ENCODE peak calls at places on chromosomes 3 and 15, in nine cellular contexts. W, U, E, A, B, F, Z, J and R are unnamed samples.

GRCh38 chr15:88179562-88179961 is 77.0 kb downstream of the NTRK3 start:
- DNase-seq in W (no peak), U (no peak), E (no peak), A (no peak), B (no peak), F (no peak), Z (no peak), J (no peak), R (no peak)

GRCh38 chr15:77870195-77871065 is 207.1 kb downstream of the TBC1D2B start:
- DNase-seq in W (peak), U (peak), E (peak), A (peak), B (no peak), F (peak), Z (peak), J (peak), R (peak)

GRCh38 chr3:126355777-126356372 is 1.3 kb downstream of the KLF15 start:
- DNase-seq in W (peak), U (peak), E (peak), A (peak), B (no peak), F (peak), Z (peak), J (no peak), R (peak)

GRCh38 chr15:98648654-98649537 is 557 bp downstream of the IGF1R start:
- DNase-seq in W (peak), U (peak), E (peak), A (peak), B (peak), F (no peak), Z (peak), J (peak), R (peak)

GRCh38 chr3:32310918-32311839 is 72.7 kb downstream of the CMTM8 start:
- DNase-seq in W (peak), U (no peak), E (no peak), A (no peak), B (no peak), F (no peak), Z (no peak), J (no peak), R (no peak)

GRCh38 chr3:115512565-115513410 is 110.5 kb upstream of the GAP43 start:
- DNase-seq in W (peak), U (peak), E (no peak), A (no peak), B (no peak), F (peak), Z (peak), J (no peak), R (peak)

GRCh38 chr3:98070840-98071239 is 16.1 kb upstream of the OR5AC2 start:
- DNase-seq in W (no peak), U (no peak), E (no peak), A (no peak), B (no peak), F (no peak), Z (no peak), J (no peak), R (no peak)

GRCh38 chr3:65305836-65306235 is 618.0 kb upstream of the ADAMTS9 start:
- DNase-seq in W (no peak), U (no peak), E (no peak), A (no peak), B (no peak), F (no peak), Z (no peak), J (no peak), R (no peak)

GRCh38 chr15:67124111-67124510 is 58.7 kb downstream of the SMAD3 start:
- DNase-seq in W (peak), U (no peak), E (no peak), A (no peak), B (no peak), F (no peak), Z (no peak), J (no peak), R (no peak)

GRCh38 chr3:108589081-108589997 is at the start of the genes CIP2A and DZIP3:
- DNase-seq in W (peak), U (peak), E (peak), A (peak), B (peak), F (peak), Z (peak), J (peak), R (peak)

GRCh38 chr3:21109056-21109455 is 642.0 kb downstream of the ZNF385D start:
- DNase-seq in W (no peak), U (no peak), E (no peak), A (no peak), B (no peak), F (no peak), Z (no peak), J (no peak), R (no peak)

GRCh38 chr15:35616436-35617271 is 70.7 kb upstream of the DPH6 start:
- DNase-seq in W (peak), U (no peak), E (no peak), A (no peak), B (no peak), F (no peak), Z (no peak), J (no peak), R (no peak)

GRCh38 chr3:114402852-114403251 is 109.0 kb downstream of the TIGIT start:
- DNase-seq in W (no peak), U (no peak), E (no peak), A (no peak), B (no peak), F (no peak), Z (no peak), J (no peak), R (no peak)

GRCh38 chr15:66936115-66936863 is 129.1 kb upstream of the SMAD3 start:
- DNase-seq in W (peak), U (no peak), E (no peak), A (peak), B (no peak), F (no peak), Z (peak), J (no peak), R (no peak)

GRCh38 chr3:171365489-171365888 is 94.7 kb downstream of the TNIK start:
- DNase-seq in W (no peak), U (no peak), E (no peak), A (no peak), B (no peak), F (no peak), Z (no peak), J (no peak), R (no peak)

GRCh38 chr15:40511472-40512133 is 40.8 kb downstream of the CHST14 start:
- DNase-seq in W (peak), U (peak), E (peak), A (peak), B (no peak), F (no peak), Z (peak), J (no peak), R (peak)

GRCh38 chr3:141070727-141071357 is 19.7 kb downstream of the SPSB4 start:
- DNase-seq in W (no peak), U (no peak), E (no peak), A (no peak), B (no peak), F (no peak), Z (no peak), J (no peak), R (peak)

GRCh38 chr3:169760479-169760878 is 4.4 kb downstream of the TERC start:
- DNase-seq in W (peak), U (no peak), E (no peak), A (no peak), B (no peak), F (peak), Z (peak), J (no peak), R (no peak)

GRCh38 chr15:87681054-87681453 is 575.5 kb downstream of the NTRK3 start:
- DNase-seq in W (no peak), U (no peak), E (no peak), A (no peak), B (no peak), F (no peak), Z (no peak), J (no peak), R (no peak)

GRCh38 chr15:88624156-88624970 is 3.2 kb downstream of the AEN start:
- DNase-seq in W (peak), U (no peak), E (no peak), A (no peak), B (no peak), F (no peak), Z (no peak), J (no peak), R (no peak)

GRCh38 chr3:104586344-104586743 is 780.4 kb upstream of the ALCAM start:
- DNase-seq in W (no peak), U (no peak), E (no peak), A (no peak), B (no peak), F (no peak), Z (no peak), J (no peak), R (no peak)

GRCh38 chr3:55662683-55663082 is 175.6 kb upstream of the WNT5A start:
- DNase-seq in W (peak), U (no peak), E (no peak), A (no peak), B (no peak), F (peak), Z (peak), J (no peak), R (no peak)

GRCh38 chr3:98918586-98918985 is 17.1 kb upstream of the DCBLD2 start:
- DNase-seq in W (no peak), U (no peak), E (no peak), A (no peak), B (no peak), F (no peak), Z (no peak), J (no peak), R (no peak)

GRCh38 chr3:73259841-73260240 is 198.4 kb downstream of the EBLN2 start:
- DNase-seq in W (no peak), U (no peak), E (no peak), A (no peak), B (no peak), F (no peak), Z (no peak), J (no peak), R (no peak)

GRCh38 chr15:66098019-66098363 is 155.6 kb downstream of the MEGF11 start:
- DNase-seq in W (no peak), U (no peak), E (no peak), A (no peak), B (no peak), F (no peak), Z (no peak), J (no peak), R (no peak)

GRCh38 chr3:120661106-120661962 is 20.7 kb downstream of the HGD start:
- DNase-seq in W (no peak), U (no peak), E (no peak), A (no peak), B (no peak), F (no peak), Z (no peak), J (no peak), R (no peak)

GRCh38 chr3:178112134-178112533 is 424.1 kb upstream of the KCNMB2 start:
- DNase-seq in W (no peak), U (peak), E (no peak), A (no peak), B (no peak), F (no peak), Z (no peak), J (no peak), R (peak)

GRCh38 chr3:64687381-64687780 is 419 bp downstream of the ADAMTS9 start:
- DNase-seq in W (no peak), U (no peak), E (no peak), A (no peak), B (no peak), F (no peak), Z (no peak), J (no peak), R (no peak)

GRCh38 chr15:76336254-76337046 is at the start of gene ISL2:
- DNase-seq in W (peak), U (peak), E (peak), A (no peak), B (no peak), F (peak), Z (peak), J (no peak), R (peak)

GRCh38 chr3:55164876-55165275 is 237.0 kb upstream of the LRTM1 start:
- DNase-seq in W (peak), U (no peak), E (no peak), A (no peak), B (no peak), F (no peak), Z (peak), J (no peak), R (no peak)

GRCh38 chr3:55899887-55900286 is 412.8 kb upstream of the WNT5A start:
- DNase-seq in W (peak), U (no peak), E (no peak), A (no peak), B (no peak), F (no peak), Z (no peak), J (no peak), R (peak)

GRCh38 chr3:157467165-157467564 is 30.5 kb downstream of the PTX3 start:
- DNase-seq in W (no peak), U (no peak), E (no peak), A (no peak), B (no peak), F (no peak), Z (peak), J (no peak), R (no peak)

GRCh38 chr15:40242216-40242599 is 3.3 kb downstream of the PAK6 start:
- DNase-seq in W (no peak), U (no peak), E (no peak), A (no peak), B (no peak), F (no peak), Z (no peak), J (no peak), R (no peak)

GRCh38 chr3:71304684-71305083 is 278.8 kb downstream of the FOXP1 start:
- DNase-seq in W (peak), U (no peak), E (no peak), A (no peak), B (no peak), F (peak), Z (peak), J (no peak), R (no peak)